ENCODE peak calls at places on chromosomes 2 and 18, in ten cellular contexts. Z, W, X, E, T, S, Q, K, G and U are unnamed samples.

GRCh38 chr2:223319601-223320000 is 267.6 kb downstream of the KCNE4 start:
- DNase-seq in Q (no peak), S (no peak), T (no peak), Z (no peak), X (no peak), E (no peak), W (no peak), K (no peak), G (no peak), U (no peak)

GRCh38 chr2:63698825-63699548 is 110.2 kb downstream of the MDH1 start:
- DNase-seq in G (peak), T (peak), Q (peak), K (peak), S (no peak), X (no peak), E (peak), Z (no peak), W (peak), U (peak)

GRCh38 chr2:146138820-146139219 is 1618.9 kb upstream of the ZEB2 start:
- DNase-seq in W (no peak), E (no peak), T (no peak), G (no peak), K (no peak), X (no peak), S (no peak), Q (no peak), Z (no peak), U (no peak)

GRCh38 chr2:37809525-37809924 is 115.6 kb upstream of the RMDN2 start:
- DNase-seq in T (no peak), K (peak), S (no peak), E (peak), Z (no peak), W (peak), X (no peak), Q (peak), G (peak), U (no peak)

GRCh38 chr18:350953-351572 is 83.2 kb upstream of the THOC1 start:
- DNase-seq in S (no peak), K (no peak), E (no peak), X (no peak), W (no peak), Z (no peak), Q (no peak), T (no peak), G (no peak), U (no peak)

GRCh38 chr2:64685430-64685829 is 31.7 kb upstream of the SERTAD2 start:
- DNase-seq in W (no peak), Z (no peak), X (no peak), E (no peak), G (peak), T (no peak), Q (no peak), S (no peak), K (peak), U (no peak)

GRCh38 chr2:209721497-209721896 is 50.1 kb upstream of the UNC80 start:
- DNase-seq in Z (no peak), X (peak), G (no peak), Q (no peak), W (no peak), K (no peak), T (no peak), E (no peak), S (no peak), U (no peak)

GRCh38 chr2:118672571-118673158 is 174.8 kb downstream of the EN1 start:
- DNase-seq in G (peak), Z (no peak), W (no peak), T (no peak), X (no peak), E (no peak), S (no peak), K (no peak), Q (no peak), U (no peak)

GRCh38 chr2:239012228-239012627 is 164.3 kb downstream of the TWIST2 start:
- DNase-seq in W (no peak), Q (no peak), K (no peak), T (no peak), S (no peak), Z (no peak), E (no peak), G (no peak), X (no peak), U (peak)

GRCh38 chr2:125526093-125526492 is 1129.9 kb upstream of the GYPC start:
- DNase-seq in E (peak), K (no peak), Z (no peak), G (peak), X (no peak), Q (no peak), S (no peak), T (no peak), W (no peak), U (no peak)

GRCh38 chr2:73232471-73233153 is 427 bp downstream of the PRADC1 start:
- DNase-seq in K (peak), S (peak), E (no peak), X (no peak), G (no peak), W (peak), T (peak), Q (peak), Z (no peak), U (no peak)

GRCh38 chr2:8719528-8719927 is 37.7 kb downstream of the ID2 start:
- DNase-seq in T (no peak), Z (no peak), E (no peak), K (no peak), S (no peak), Q (no peak), W (no peak), X (peak), G (peak), U (no peak)

GRCh38 chr2:170711774-170712652 is 3.1 kb upstream of the SP5 start:
- DNase-seq in G (no peak), S (peak), W (no peak), T (no peak), K (no peak), Z (peak), Q (peak), E (peak), X (no peak), U (no peak)

DNA sequence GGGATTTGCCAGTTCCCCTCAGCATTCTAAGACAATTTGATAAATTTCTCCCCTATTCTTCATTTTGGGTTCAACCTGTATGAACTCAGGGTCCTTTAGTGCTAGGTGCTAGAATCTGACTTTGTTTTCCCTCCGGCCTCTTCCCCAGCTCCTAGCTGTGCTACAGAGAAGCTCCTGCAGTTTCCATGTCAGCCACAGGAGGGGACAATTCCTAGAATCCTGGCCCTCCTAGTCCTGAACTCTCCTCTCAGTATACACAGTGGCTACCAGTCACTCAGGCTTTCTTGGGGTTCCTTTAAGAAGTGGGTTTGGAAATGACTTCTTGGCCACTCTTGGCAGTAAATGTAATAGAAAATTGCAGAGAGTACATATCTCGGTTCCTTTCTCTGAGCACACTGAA is 4.9 kb upstream of the CHST10 start:
- DNase-seq in X (no peak), S (no peak), Z (no peak), W (no peak), Q (no peak), E (peak), G (peak), T (peak), K (peak), U (no peak)
- TF ChIP-seq CTCF in X (peak), S (no peak), Z (peak), W (no peak), Q (no peak), E (peak), G (peak), T (peak), K (peak), U (peak)

GRCh38 chr2:231169475-231169874 is 29.0 kb upstream of the ARMC9 start:
- DNase-seq in S (no peak), G (no peak), Z (no peak), Q (no peak), W (no peak), X (no peak), E (no peak), K (no peak), T (no peak), U (no peak)
- H3K4me3 ChIP-seq in S (no peak), G (no peak), Z (no peak), Q (no peak), W (no peak), X (no peak), E (no peak), K (no peak), T (no peak), U (no peak)

DNA sequence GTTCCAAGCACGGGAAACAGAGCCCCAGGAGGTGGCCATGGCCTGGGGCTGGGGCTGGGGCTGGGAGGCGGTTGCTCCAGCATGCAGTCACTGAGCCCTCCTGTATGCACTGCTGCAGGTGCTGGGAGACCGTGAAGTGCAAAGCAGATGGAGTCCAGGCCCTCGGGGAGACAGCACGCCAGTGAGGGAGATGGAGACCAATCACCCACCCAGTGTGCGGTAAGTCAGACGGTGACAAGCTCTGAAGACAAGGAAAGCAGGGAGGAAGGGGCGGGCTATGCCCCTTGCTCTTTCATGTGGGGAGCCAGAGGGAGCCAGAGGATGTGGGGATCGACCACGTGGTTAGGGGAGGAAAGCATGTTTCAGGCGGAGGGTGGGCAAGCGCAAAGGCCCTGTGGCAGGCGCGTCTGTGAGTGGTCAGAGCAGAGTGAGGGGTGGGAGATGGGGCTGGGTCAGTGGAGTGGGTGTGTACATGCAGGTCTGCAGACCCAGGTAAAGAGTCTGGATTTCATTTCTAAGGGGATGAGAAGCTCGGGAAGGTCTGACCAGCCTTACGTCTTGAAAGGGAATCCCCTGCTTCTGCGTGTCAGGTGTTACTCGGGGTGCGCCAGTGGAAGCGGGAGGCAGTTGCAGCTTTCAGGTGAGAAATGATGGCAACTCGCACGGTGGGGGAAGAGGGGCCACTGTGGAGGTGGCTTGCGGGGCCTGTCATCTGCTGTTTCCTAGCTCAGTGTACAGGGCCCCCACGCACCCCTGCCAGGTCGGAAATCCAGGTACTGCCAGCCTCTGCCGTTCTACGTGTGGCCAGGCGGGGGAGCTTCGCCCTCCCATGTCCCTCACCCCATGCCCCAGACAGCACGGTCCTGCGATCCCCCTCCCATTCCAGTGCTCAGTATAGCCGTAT is 19.4 kb downstream of the RRM2 start:
- DNase-seq in K (peak), T (no peak), X (no peak), E (peak), S (peak), W (peak), G (peak), Q (peak), Z (peak), U (no peak)
- TF ChIP-seq CTCF in K (peak), T (peak), X (peak), E (peak), S (peak), W (peak), G (peak), Q (no peak), Z (peak), U (peak)

GRCh38 chr2:163348843-163349395 is 386.9 kb downstream of the FIGN start:
- DNase-seq in E (peak), Q (no peak), Z (no peak), W (peak), X (no peak), S (no peak), K (peak), T (no peak), G (peak), U (peak)
- H3K4me3 ChIP-seq in E (peak), Q (no peak), Z (no peak), W (peak), X (no peak), S (no peak), K (peak), T (no peak), G (no peak), U (peak)

GRCh38 chr2:142678164-142678563 is 199.3 kb upstream of the KYNU start:
- DNase-seq in Z (no peak), W (no peak), Q (no peak), K (no peak), E (no peak), X (no peak), T (no peak), G (no peak), S (no peak), U (no peak)

GRCh38 chr2:142681952-142682351 is 195.5 kb upstream of the KYNU start:
- DNase-seq in E (no peak), W (no peak), T (no peak), Q (no peak), X (no peak), K (no peak), Z (no peak), S (no peak), G (no peak), U (no peak)

GRCh38 chr2:142687075-142687474 is 190.4 kb upstream of the KYNU start:
- DNase-seq in E (peak), Z (no peak), Q (no peak), T (no peak), K (no peak), X (no peak), S (no peak), W (no peak), G (no peak), U (no peak)

GRCh38 chr2:142684667-142685066 is 192.8 kb upstream of the KYNU start:
- DNase-seq in T (no peak), E (no peak), Q (no peak), S (no peak), W (no peak), K (no peak), G (no peak), Z (no peak), X (no peak), U (no peak)

GRCh38 chr2:142682528-142682927 is 194.9 kb upstream of the KYNU start:
- DNase-seq in E (no peak), W (no peak), G (peak), S (no peak), Z (no peak), Q (no peak), T (peak), X (no peak), K (peak), U (no peak)
- TF ChIP-seq CTCF in E (no peak), W (no peak), G (peak), S (no peak), Z (peak), Q (no peak), T (no peak), X (no peak), K (peak), U (no peak)

DNA sequence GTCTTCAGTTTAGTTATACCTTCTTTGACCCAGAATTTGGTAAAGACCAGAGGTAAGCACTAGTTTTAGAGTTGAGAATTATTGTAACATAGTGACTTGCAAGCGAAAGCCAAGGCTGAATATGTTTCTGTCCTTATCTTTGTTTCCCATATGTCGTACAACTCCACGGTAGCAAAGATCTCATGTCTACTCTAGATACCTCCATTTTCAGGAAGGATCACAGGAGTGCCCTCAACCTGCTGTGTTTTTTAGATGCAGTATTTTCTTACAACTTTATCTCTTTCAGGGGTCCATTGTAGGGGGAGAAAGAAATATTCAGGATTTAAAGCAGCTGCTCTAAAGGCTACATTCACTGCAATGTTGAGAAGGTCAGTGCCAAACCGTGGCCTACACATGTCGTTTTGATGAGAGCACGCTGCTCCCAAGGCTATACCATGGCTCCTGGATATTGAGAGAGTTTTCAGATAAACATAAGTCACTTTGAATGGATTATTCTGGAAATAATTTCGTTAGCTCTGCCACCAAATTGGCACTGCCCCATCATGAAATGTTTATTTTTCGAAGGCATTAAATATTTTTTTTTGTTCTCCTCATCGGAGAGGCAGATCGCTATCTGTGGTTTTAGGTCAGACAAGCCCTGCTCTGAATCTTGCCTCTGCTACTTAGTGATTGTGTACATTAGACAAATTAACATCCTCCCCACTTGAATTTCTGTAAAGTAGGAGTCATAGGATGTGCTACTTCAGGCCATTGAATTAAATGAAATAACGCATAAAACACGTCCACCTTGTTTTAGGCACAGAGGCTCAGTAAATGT is 2.1 kb downstream of the RHBDD1 start:
- DNase-seq in Z (no peak), E (no peak), K (no peak), S (no peak), W (no peak), G (no peak), X (no peak), T (no peak), Q (no peak), U (no peak)
- H3K4me3 ChIP-seq in Z (no peak), E (no peak), K (no peak), S (no peak), W (no peak), G (no peak), X (no peak), T (peak), Q (no peak), U (no peak)